ENCODE peak calls at places on chromosomes 4 and X, in five cellular contexts. E, Y, D, S and C are unnamed samples.
A peak's percentile ranks its signal among the peaks of the same experiment; 100 is the strongest.

GRCh38 chr4:6475492-6476020 is 3.1 kb upstream of the PPP2R2C start:
- DNase-seq in E (no peak), Y (peak; percentile 88), D (peak; percentile 41), S (no peak), C (no peak)

GRCh38 chrX:23372220-23372902 is 37.7 kb downstream of the PTCHD1 start:
- DNase-seq in E (no peak), Y (no peak), D (no peak), S (no peak), C (no peak)

GRCh38 chrX:148389629-148390028 is 110.8 kb upstream of the AFF2 start:
- DNase-seq in E (no peak), Y (no peak), D (no peak), S (no peak), C (no peak)

GRCh38 chr4:25011135-25011866 is 19.4 kb downstream of the LGI2 start:
- DNase-seq in E (no peak), Y (no peak), D (no peak), S (no peak), C (no peak)

GRCh38 chr4:171629737-171630136 is 183.5 kb upstream of the GALNTL6 start:
- DNase-seq in E (no peak), Y (no peak), D (peak; percentile 76), S (no peak), C (no peak)

GRCh38 chrX:8433296-8434094 is 31.1 kb upstream of the VCX3B start:
- DNase-seq in E (no peak), Y (no peak), D (no peak), S (no peak), C (no peak)

GRCh38 chr4:17613761-17614415 is 553 bp upstream of the MED28 start:
- DNase-seq in E (peak; percentile 31), Y (no peak), D (peak; percentile 55), S (peak; percentile 16), C (no peak)

GRCh38 chrX:32524385-32524784 is 687.0 kb downstream of the DMD start:
- DNase-seq in E (no peak), Y (no peak), D (no peak), S (no peak), C (no peak)

GRCh38 chr4:8294775-8295174 is 25.2 kb downstream of the HTRA3 start:
- DNase-seq in E (no peak), Y (no peak), D (no peak), S (no peak), C (no peak)

GRCh38 chrX:6708041-6708440 is 173.1 kb upstream of the VCX3A start:
- DNase-seq in E (no peak), Y (no peak), D (no peak), S (no peak), C (no peak)

GRCh38 chrX:138485767-138486166 is 225.8 kb downstream of the FGF13 start:
- DNase-seq in E (no peak), Y (no peak), D (peak; percentile 57), S (no peak), C (no peak)

GRCh38 chr4:166827653-166828052 is 406.6 kb downstream of the SPOCK3 start:
- DNase-seq in E (no peak), Y (no peak), D (no peak), S (no peak), C (no peak)

DNA sequence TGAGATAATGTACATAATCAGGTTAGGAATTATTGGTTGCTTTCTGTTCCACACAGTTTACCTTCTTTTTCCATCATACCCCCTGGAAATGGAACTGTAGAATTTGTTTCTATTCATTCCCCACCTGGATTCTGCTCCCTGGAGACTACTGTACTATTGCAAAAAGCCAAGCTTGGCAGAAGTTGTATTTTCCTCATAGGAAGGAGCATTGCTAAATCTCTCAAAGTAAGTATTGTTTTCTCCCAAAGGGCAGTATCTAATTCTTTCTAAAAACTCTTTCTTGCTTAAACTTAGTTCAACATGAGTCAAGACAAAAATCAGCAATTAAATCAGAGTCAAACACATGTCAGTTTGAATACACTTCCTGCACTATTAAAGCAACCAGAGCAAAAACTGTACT is 136.2 kb downstream of the CDS1 start:
- DNase-seq in E (no peak), Y (no peak), D (no peak), S (no peak), C (no peak)
- H3K36me3 ChIP-seq in E (peaks cover 82% of the 10 kb centered on the region), Y (peaks cover 41% of the 10 kb centered on the region), D (peaks cover 73% of the 10 kb centered on the region), S (no peaks in the 10 kb centered on the region), C (peaks cover 72% of the 10 kb centered on the region)

GRCh38 chr4:128858875-128859696 is 49.6 kb downstream of the JADE1 start:
- DNase-seq in E (no peak), Y (no peak), D (no peak), S (no peak), C (no peak)

GRCh38 chr4:128855656-128856055 is 46.2 kb downstream of the JADE1 start:
- DNase-seq in E (no peak), Y (no peak), D (no peak), S (no peak), C (no peak)

GRCh38 chr4:128854433-128854832 is 44.9 kb downstream of the JADE1 start:
- DNase-seq in E (no peak), Y (no peak), D (no peak), S (no peak), C (no peak)

GRCh38 chr4:128853741-128854140 is 44.2 kb downstream of the JADE1 start:
- DNase-seq in E (no peak), Y (no peak), D (no peak), S (no peak), C (no peak)

DNA sequence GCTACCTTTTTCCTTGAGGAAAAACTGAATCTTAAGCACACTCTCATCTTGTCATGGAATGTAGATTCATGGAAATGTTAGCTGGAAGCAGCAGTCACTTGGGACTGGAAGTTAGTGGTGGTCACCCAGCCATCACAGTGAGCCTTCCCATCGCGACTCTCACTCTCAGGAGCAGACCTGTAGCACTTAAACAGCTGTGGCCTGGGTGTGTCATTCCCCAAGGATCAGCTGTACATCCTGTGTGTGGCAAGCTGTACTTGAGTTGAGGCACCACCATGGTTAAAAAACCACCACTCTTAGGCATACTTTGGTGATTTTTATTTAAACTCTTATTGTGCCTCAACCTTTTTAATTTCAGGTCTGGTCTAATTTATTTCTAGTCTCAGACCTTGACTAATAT is 46.7 kb downstream of the JADE1 start:
- DNase-seq in E (no peak), Y (no peak), D (no peak), S (no peak), C (no peak)
- H3K36me3 ChIP-seq in E (peaks cover 81% of the 10 kb centered on the region), Y (peaks cover 74% of the 10 kb centered on the region), D (peaks cover 96% of the 10 kb centered on the region), S (peaks cover 99% of the 10 kb centered on the region), C (peaks cover 100% of the 10 kb centered on the region)

GRCh38 chr4:163121689-163122088 is 45.0 kb downstream of the NAF1 start:
- DNase-seq in E (no peak), Y (no peak), D (no peak), S (no peak), C (no peak)
- H3K36me3 ChIP-seq in E (peaks cover 31% of the 10 kb centered on the region), Y (peaks cover 20% of the 10 kb centered on the region), D (peaks cover 30% of the 10 kb centered on the region), S (peaks cover 43% of the 10 kb centered on the region), C (peaks cover 20% of the 10 kb centered on the region)

DNA sequence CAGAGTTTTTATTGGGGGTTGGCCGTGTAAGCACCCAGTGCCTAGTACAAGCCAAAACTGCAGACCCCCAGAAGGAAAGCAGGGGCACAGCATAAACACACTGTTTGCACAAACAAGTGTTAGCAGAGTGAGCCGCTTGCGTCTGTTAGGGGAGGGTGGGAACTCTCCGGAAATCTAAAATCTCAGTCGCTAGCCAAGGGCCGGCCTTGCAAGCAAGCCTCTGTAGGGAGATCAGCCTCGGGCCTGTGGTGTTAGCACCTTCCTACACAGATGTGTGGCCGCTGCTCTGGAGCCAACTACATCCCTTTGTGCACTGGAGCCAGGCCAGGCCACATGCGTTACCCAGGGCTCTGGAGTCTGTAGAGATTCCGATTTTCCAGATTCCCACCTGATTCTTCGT is 67.1 kb downstream of the GPR143 start:
- DNase-seq in E (no peak), Y (no peak), D (no peak), S (no peak), C (no peak)
- H3K36me3 ChIP-seq in E (peaks cover 3% of the 10 kb centered on the region), Y (no peaks in the 10 kb centered on the region), D (no peaks in the 10 kb centered on the region), S (peaks cover 3% of the 10 kb centered on the region), C (peaks cover 21% of the 10 kb centered on the region)

GRCh38 chr4:3197366-3198105 is 51.4 kb upstream of the MSANTD1 start:
- DNase-seq in E (no peak), Y (no peak), D (peak; percentile 26), S (no peak), C (no peak)

GRCh38 chr4:3199661-3200422 is 49.1 kb upstream of the MSANTD1 start:
- DNase-seq in E (peak; percentile 61), Y (no peak), D (peak; percentile 30), S (no peak), C (peak; percentile 59)

GRCh38 chr4:3200423-3201090 is 48.4 kb upstream of the MSANTD1 start:
- DNase-seq in E (no peak), Y (no peak), D (peak; percentile 34), S (no peak), C (no peak)

GRCh38 chr4:3196670-3197359 is 52.1 kb upstream of the MSANTD1 start:
- DNase-seq in E (no peak), Y (no peak), D (peak; percentile 32), S (no peak), C (no peak)

DNA sequence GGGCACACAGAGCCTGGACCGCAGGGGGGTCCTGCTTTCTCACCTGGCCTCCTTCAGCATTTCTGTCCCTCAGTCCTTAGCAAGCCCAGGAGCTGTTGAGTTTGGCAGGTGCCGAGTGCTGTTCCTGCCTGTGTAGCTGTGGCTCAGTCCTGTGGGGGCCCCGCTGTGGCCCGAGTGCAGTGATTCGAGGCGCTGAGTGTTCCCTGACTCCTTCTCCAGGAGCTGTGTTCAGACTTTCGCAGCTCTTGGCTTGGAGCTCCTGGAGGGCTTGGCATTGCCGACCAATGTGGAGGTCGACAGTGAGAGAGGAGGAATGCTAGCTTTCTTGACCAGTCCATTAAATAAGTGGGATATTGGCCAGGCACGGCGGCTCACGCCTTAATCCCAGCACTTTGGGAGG is 50.1 kb upstream of the MSANTD1 start:
- DNase-seq in E (no peak), Y (no peak), D (peak; percentile 33), S (no peak), C (no peak)
- H3K36me3 ChIP-seq in E (no peaks in the 10 kb centered on the region), Y (no peaks in the 10 kb centered on the region), D (peaks cover 84% of the 10 kb centered on the region), S (peaks cover 70% of the 10 kb centered on the region), C (peaks cover 9% of the 10 kb centered on the region)